ENCODE peak calls at places on chromosome 15, in four cellular contexts. N is breast epithelium, M is astrocyte, D is A549. X is an unnamed sample.

GRCh38 chr15:94327356-94327936 is 96.1 kb downstream of the MCTP2 start:
- DNase-seq in M (no peak), N (no peak), D (peak), X (peak)

GRCh38 chr15:40272713-40273056 is 10.2 kb downstream of the ANKRD63 start:
- DNase-seq in D (peak), M (no peak), N (no peak), X (no peak)

GRCh38 chr15:59437473-59437776 is 561 bp upstream of the FAM81A start:
- DNase-seq in M (no peak), D (no peak), N (no peak), X (no peak)

GRCh38 chr15:74307827-74308642 is 59.4 kb downstream of the CYP11A1 start:
- DNase-seq in N (no peak), D (peak), M (peak), X (peak)

GRCh38 chr15:97096303-97096835 is 765.9 kb downstream of the NR2F2 start:
- DNase-seq in M (no peak), D (no peak), N (no peak), X (no peak)

GRCh38 chr15:85879334-85880163 is 84.8 kb upstream of the KLHL25 start:
- DNase-seq in N (no peak), D (peak), M (no peak), X (no peak)

GRCh38 chr15:77702211-77702957 is 69.7 kb upstream of the LINGO1 start:
- DNase-seq in D (peak), N (no peak), M (peak), X (peak)

GRCh38 chr15:99343836-99344551 is 92.7 kb downstream of the LRRC28 start:
- DNase-seq in N (no peak), M (no peak), D (peak), X (no peak)

GRCh38 chr15:45670511-45670910 is 35.7 kb downstream of the SQOR start:
- DNase-seq in D (no peak), M (no peak), N (no peak), X (no peak)

GRCh38 chr15:99464137-99464536 is 101.6 kb upstream of the MEF2A start:
- DNase-seq in D (no peak), N (no peak), M (no peak), X (no peak)

GRCh38 chr15:63986751-63987341 is 59.4 kb downstream of the DAPK2 start:
- DNase-seq in M (no peak), N (no peak), D (no peak), X (no peak)
- H3K27ac ChIP-seq in M (no peak), N (peak), D (no peak), X (no peak)

DNA sequence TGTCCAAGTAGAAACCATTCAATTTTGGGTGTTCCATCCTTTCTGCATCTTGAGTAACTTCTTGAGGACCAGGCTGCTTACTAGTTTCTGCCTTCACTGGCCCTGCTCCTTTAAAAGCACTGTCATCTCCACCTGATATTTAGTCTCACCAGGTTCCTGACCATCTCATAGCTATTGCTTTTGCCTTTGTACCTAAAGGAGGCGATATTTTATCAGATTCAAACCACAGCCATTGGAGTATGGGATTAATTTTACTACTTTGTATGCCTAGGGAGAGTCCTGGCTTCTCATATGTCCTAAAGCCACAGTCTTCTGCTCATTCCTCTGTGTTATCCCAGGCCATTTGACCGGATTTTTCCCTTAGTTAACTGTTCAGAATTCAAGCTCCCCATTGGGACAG is 51.8 kb upstream of the RFX7 start:
- DNase-seq in D (no peak), M (no peak), N (no peak), X (no peak)
- TF ChIP-seq CTCF in D (no peak), M (no peak), N (no peak), X (no peak)

GRCh38 chr15:52095597-52096262 is 16.8 kb downstream of the BCL2L10 start:
- DNase-seq in D (peak), N (no peak), M (peak), X (peak)
- H3K27ac ChIP-seq in D (peak), N (peak), M (peak), X (peak)

DNA sequence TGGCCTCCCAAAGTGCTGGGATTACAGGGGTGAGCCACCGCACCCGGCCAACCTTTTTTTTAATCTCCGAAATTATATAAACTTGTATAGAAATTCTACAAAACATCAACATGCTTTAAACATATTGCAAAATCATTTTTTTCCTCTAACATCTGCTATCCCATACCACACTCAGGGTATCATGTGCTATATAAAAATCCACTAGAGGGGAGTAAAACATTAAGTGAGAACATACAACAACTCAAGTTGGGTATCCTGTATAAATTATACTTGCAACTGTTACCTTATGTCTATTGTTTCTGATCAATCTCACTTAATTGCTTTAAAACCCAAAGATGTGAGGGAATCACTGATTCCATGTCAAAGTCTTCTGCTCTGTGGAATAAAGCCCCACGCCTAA is 71.9 kb upstream of the FBN1 start:
- DNase-seq in M (no peak), D (no peak), N (no peak), X (no peak)
- TF ChIP-seq CTCF in M (peak), D (no peak), N (no peak), X (no peak)

GRCh38 chr15:82831894-82832600 is 22.6 kb downstream of the WHAMM start:
- DNase-seq in N (no peak), D (no peak), M (no peak), X (no peak)

GRCh38 chr15:82835391-82835917 is 26.0 kb downstream of the WHAMM start:
- DNase-seq in N (no peak), M (no peak), D (no peak), X (no peak)

GRCh38 chr15:82832601-82833209 is 23.3 kb downstream of the WHAMM start:
- DNase-seq in N (no peak), M (peak), D (peak), X (peak)

GRCh38 chr15:82830427-82831173 is 21.2 kb downstream of the WHAMM start:
- DNase-seq in D (no peak), N (no peak), M (no peak), X (no peak)

DNA sequence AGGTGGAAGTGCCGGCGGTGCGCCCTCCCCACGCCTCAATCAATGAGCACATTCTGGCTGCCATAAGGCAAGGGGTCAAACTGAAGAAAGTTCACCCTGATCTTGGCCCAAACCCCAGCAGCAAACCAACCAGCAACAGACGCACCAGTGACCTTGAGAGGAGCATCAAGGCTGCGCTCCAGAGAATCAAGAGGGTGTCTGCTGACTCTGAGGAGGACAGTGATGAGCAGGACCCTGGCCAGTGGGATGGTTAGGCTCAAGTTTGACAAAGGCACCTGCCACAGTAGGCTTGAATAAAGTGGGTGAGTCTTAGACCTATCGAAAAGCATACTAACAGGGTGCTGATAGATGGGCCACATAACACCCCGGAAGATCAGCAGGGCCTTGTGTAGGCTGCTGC is 23.9 kb downstream of the WHAMM start:
- DNase-seq in M (no peak), D (no peak), N (no peak), X (no peak)
- H3K27ac ChIP-seq in M (peak), D (peak), N (no peak), X (peak)

GRCh38 chr15:50116477-50116876 is 2.6 kb downstream of the ATP8B4 start:
- DNase-seq in D (peak), M (no peak), N (no peak), X (no peak)
- TF ChIP-seq CTCF in D (peak), M (no peak), N (no peak), X (no peak)

GRCh38 chr15:43410572-43411214 is 39.8 kb downstream of the TUBGCP4 start:
- DNase-seq in D (peak), M (peak), N (no peak), X (no peak)
- H3K27ac ChIP-seq in D (peak), M (no peak), N (no peak), X (no peak)

X was measured in RWPE1.